ENCODE peak calls at places on chromosomes 4 and X, in four cellular contexts. One of them, this sample, is unnamed.

GRCh38 chr4:65968873-65969272 is 298.6 kb upstream of the EPHA5 start:
- DNase-seq in stomach: no peak
- DNase-seq in activated CD8-positive, alpha-beta T cell treated with anti-CD3 and anti-CD28 coated beads for 36 hours: no peak
- DNase-seq in cardiac fibroblast: peak; percentile 55
- DNase-seq in this sample: no peak

GRCh38 chr4:112083587-112084347 is 61.5 kb upstream of the FAM241A start:
- DNase-seq in stomach: no peak
- DNase-seq in activated CD8-positive, alpha-beta T cell treated with anti-CD3 and anti-CD28 coated beads for 36 hours: no peak
- DNase-seq in cardiac fibroblast: peak; percentile 32
- DNase-seq in this sample: no peak

GRCh38 chr4:115113382-115114106 is at the start of gene NDST4:
- DNase-seq in stomach: no peak
- DNase-seq in activated CD8-positive, alpha-beta T cell treated with anti-CD3 and anti-CD28 coated beads for 36 hours: no peak
- DNase-seq in cardiac fibroblast: no peak
- DNase-seq in this sample: no peak

GRCh38 chr4:174531486-174531885 is 9.2 kb upstream of the HPGD start:
- DNase-seq in stomach: no peak
- DNase-seq in activated CD8-positive, alpha-beta T cell treated with anti-CD3 and anti-CD28 coated beads for 36 hours: no peak
- DNase-seq in cardiac fibroblast: no peak
- DNase-seq in this sample: no peak

GRCh38 chr4:174394915-174395314 is 111.2 kb downstream of the CEP44 start:
- DNase-seq in stomach: no peak
- DNase-seq in activated CD8-positive, alpha-beta T cell treated with anti-CD3 and anti-CD28 coated beads for 36 hours: no peak
- DNase-seq in cardiac fibroblast: peak; percentile 58
- DNase-seq in this sample: no peak

GRCh38 chr4:38230121-38230728 is 270.0 kb downstream of the PTTG2 start:
- DNase-seq in stomach: peak; percentile 66
- DNase-seq in activated CD8-positive, alpha-beta T cell treated with anti-CD3 and anti-CD28 coated beads for 36 hours: no peak
- DNase-seq in cardiac fibroblast: no peak
- DNase-seq in this sample: no peak

GRCh38 chr4:123102897-123103489 is 180.6 kb upstream of the NUDT6 start:
- DNase-seq in stomach: no peak
- DNase-seq in activated CD8-positive, alpha-beta T cell treated with anti-CD3 and anti-CD28 coated beads for 36 hours: no peak
- DNase-seq in cardiac fibroblast: peak; percentile 78
- DNase-seq in this sample: peak; percentile 41

GRCh38 chr4:56871357-56871993 is 36.2 kb upstream of the REST start:
- DNase-seq in stomach: no peak
- DNase-seq in activated CD8-positive, alpha-beta T cell treated with anti-CD3 and anti-CD28 coated beads for 36 hours: peak; percentile 11
- DNase-seq in cardiac fibroblast: peak; percentile 4
- DNase-seq in this sample: no peak

GRCh38 chrX:13128104-13128503 is 83.7 kb upstream of the FAM9C start:
- DNase-seq in stomach: no peak
- DNase-seq in activated CD8-positive, alpha-beta T cell treated with anti-CD3 and anti-CD28 coated beads for 36 hours: no peak
- DNase-seq in cardiac fibroblast: peak; percentile 60
- DNase-seq in this sample: no peak

GRCh38 chrX:75038925-75039324 is 113.7 kb upstream of the NEXMIF start:
- DNase-seq in stomach: no peak
- DNase-seq in activated CD8-positive, alpha-beta T cell treated with anti-CD3 and anti-CD28 coated beads for 36 hours: peak; percentile 41
- DNase-seq in cardiac fibroblast: peak; percentile 50
- DNase-seq in this sample: peak; percentile 3

GRCh38 chr4:174318829-174319764 is 35.4 kb downstream of the CEP44 start:
- DNase-seq in stomach: no peak
- DNase-seq in activated CD8-positive, alpha-beta T cell treated with anti-CD3 and anti-CD28 coated beads for 36 hours: no peak
- DNase-seq in cardiac fibroblast: peak; percentile 71
- DNase-seq in this sample: peak; percentile 33

GRCh38 chr4:20217951-20218350 is 33.8 kb upstream of the SLIT2 start:
- DNase-seq in stomach: no peak
- DNase-seq in activated CD8-positive, alpha-beta T cell treated with anti-CD3 and anti-CD28 coated beads for 36 hours: no peak
- DNase-seq in cardiac fibroblast: no peak
- DNase-seq in this sample: no peak

GRCh38 chr4:177569443-177569842 is 127.2 kb upstream of the AGA start:
- DNase-seq in stomach: no peak
- DNase-seq in activated CD8-positive, alpha-beta T cell treated with anti-CD3 and anti-CD28 coated beads for 36 hours: no peak
- DNase-seq in cardiac fibroblast: no peak
- DNase-seq in this sample: no peak

GRCh38 chrX:49627030-49627777 is 28.4 kb downstream of the GAGE1 start:
- DNase-seq in stomach: no peak
- DNase-seq in activated CD8-positive, alpha-beta T cell treated with anti-CD3 and anti-CD28 coated beads for 36 hours: peak; percentile 31
- DNase-seq in cardiac fibroblast: peak; percentile 1
- DNase-seq in this sample: peak; percentile 39

GRCh38 chr4:110620352-110621327 is 2.2 kb downstream of the PITX2 start:
- DNase-seq in stomach: no peak
- DNase-seq in activated CD8-positive, alpha-beta T cell treated with anti-CD3 and anti-CD28 coated beads for 36 hours: no peak
- DNase-seq in cardiac fibroblast: no peak
- DNase-seq in this sample: no peak

GRCh38 chrX:147069926-147070325 is 255.4 kb upstream of the CXorf51A start:
- DNase-seq in stomach: no peak
- DNase-seq in activated CD8-positive, alpha-beta T cell treated with anti-CD3 and anti-CD28 coated beads for 36 hours: no peak
- DNase-seq in cardiac fibroblast: peak; percentile 36
- DNase-seq in this sample: no peak

GRCh38 chrX:39948564-39948963 is 149.2 kb downstream of the BCOR start:
- DNase-seq in stomach: no peak
- DNase-seq in activated CD8-positive, alpha-beta T cell treated with anti-CD3 and anti-CD28 coated beads for 36 hours: no peak
- DNase-seq in cardiac fibroblast: no peak
- DNase-seq in this sample: no peak

DNA sequence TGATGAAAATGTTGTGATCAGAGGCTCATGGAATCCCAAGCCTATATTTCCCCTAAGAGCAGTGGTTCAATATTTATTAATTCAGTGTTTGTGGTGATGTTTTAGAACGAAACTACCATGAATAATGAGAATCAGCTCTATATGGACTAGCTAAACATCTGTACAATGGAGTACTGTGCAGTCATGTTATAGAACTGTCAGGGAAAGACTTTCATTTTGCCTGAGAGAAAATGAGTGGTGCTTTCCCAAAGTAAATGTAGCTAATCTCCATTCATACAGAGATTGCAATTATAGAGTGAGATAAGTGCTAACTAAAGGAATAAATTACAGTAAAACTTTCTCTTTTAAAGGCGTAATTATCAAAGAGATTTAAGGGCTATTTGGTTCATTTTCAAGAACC is 147.1 kb downstream of the FRAS1 start:
- DNase-seq in stomach: no peak
- DNase-seq in activated CD8-positive, alpha-beta T cell treated with anti-CD3 and anti-CD28 coated beads for 36 hours: no peak
- DNase-seq in cardiac fibroblast: no peak
- DNase-seq in this sample: no peak
- TF ChIP-seq CTCF in stomach: no peak
- TF ChIP-seq CTCF in activated CD8-positive, alpha-beta T cell treated with anti-CD3 and anti-CD28 coated beads for 36 hours: no peak
- TF ChIP-seq CTCF in cardiac fibroblast: no peak
- TF ChIP-seq CTCF in this sample: no peak

GRCh38 chr4:181140037-181140603 is 1103.1 kb upstream of the TENM3 start:
- DNase-seq in stomach: no peak
- DNase-seq in activated CD8-positive, alpha-beta T cell treated with anti-CD3 and anti-CD28 coated beads for 36 hours: no peak
- DNase-seq in cardiac fibroblast: no peak
- DNase-seq in this sample: no peak

GRCh38 chr4:181146031-181146430 is 1097.2 kb upstream of the TENM3 start:
- DNase-seq in stomach: no peak
- DNase-seq in activated CD8-positive, alpha-beta T cell treated with anti-CD3 and anti-CD28 coated beads for 36 hours: no peak
- DNase-seq in cardiac fibroblast: no peak
- DNase-seq in this sample: no peak

GRCh38 chr4:181148470-181148869 is 1094.7 kb upstream of the TENM3 start:
- DNase-seq in stomach: no peak
- DNase-seq in activated CD8-positive, alpha-beta T cell treated with anti-CD3 and anti-CD28 coated beads for 36 hours: no peak
- DNase-seq in cardiac fibroblast: no peak
- DNase-seq in this sample: no peak

GRCh38 chr4:181147421-181147951 is 1095.7 kb upstream of the TENM3 start:
- DNase-seq in stomach: no peak
- DNase-seq in activated CD8-positive, alpha-beta T cell treated with anti-CD3 and anti-CD28 coated beads for 36 hours: no peak
- DNase-seq in cardiac fibroblast: no peak
- DNase-seq in this sample: no peak

DNA sequence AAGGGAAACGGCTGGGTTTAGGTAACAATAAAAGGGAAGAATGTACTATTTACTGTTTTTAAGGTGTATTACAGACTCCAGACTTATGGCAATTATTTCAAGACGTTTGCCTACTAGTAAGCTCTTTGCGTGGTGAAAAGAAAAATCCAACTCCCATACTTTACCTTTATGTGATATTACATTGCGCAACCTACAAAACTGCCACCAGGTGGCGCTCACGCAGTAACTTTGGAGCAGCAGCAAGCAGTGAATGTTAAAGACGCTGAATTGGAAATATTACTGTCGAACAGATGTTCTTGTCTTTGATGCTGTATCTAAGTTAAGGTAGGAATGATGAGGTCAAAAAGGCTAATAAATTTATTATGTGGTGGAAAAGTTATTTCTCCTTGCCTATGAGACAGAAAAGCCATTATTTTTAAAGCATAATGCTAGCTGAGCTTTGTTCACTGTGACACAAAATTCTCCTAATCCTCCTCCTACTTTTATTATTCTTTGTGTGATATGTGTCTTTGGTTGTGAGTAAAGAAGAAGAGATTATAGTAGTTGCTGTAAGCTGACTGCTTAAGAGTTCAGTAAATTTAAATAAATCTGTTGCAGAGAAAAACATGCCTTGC is 1099.9 kb upstream of the TENM3 start:
- DNase-seq in stomach: peak; percentile 85
- DNase-seq in activated CD8-positive, alpha-beta T cell treated with anti-CD3 and anti-CD28 coated beads for 36 hours: peak; percentile 84
- DNase-seq in cardiac fibroblast: peak; percentile 80
- DNase-seq in this sample: peak; percentile 53
- TF ChIP-seq CTCF in stomach: no peak
- TF ChIP-seq CTCF in activated CD8-positive, alpha-beta T cell treated with anti-CD3 and anti-CD28 coated beads for 36 hours: peak; percentile 89
- TF ChIP-seq CTCF in cardiac fibroblast: peak; percentile 81
- TF ChIP-seq CTCF in this sample: peak; percentile 92

DNA sequence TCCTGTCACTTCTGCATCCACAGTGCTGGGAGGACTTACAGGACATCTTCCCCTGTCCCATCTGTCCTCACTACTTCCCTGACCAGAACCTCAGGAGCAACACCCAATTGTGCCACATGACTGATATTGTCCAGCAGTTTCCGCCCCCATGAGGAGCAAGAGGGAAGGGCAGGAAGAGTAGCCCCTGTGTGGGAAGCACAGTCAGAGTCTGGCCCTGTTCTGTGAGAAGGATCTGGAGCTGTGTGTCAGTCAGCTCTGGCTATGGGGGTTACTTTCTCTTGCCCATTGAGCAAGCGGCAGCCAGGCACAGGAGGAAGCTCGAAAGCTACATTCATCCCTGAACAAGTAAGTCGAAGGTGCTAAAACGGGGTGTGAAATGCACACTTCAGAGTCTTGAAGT is 14.8 kb upstream of the TRIM60 start:
- DNase-seq in stomach: no peak
- DNase-seq in activated CD8-positive, alpha-beta T cell treated with anti-CD3 and anti-CD28 coated beads for 36 hours: no peak
- DNase-seq in cardiac fibroblast: no peak
- DNase-seq in this sample: no peak
- TF ChIP-seq CTCF in stomach: no peak
- TF ChIP-seq CTCF in activated CD8-positive, alpha-beta T cell treated with anti-CD3 and anti-CD28 coated beads for 36 hours: no peak
- TF ChIP-seq CTCF in cardiac fibroblast: peak; percentile 21
- TF ChIP-seq CTCF in this sample: no peak

GRCh38 chrX:145396612-145397011 is 149.3 kb downstream of the SPANXN1 start:
- DNase-seq in stomach: no peak
- DNase-seq in activated CD8-positive, alpha-beta T cell treated with anti-CD3 and anti-CD28 coated beads for 36 hours: no peak
- DNase-seq in cardiac fibroblast: no peak
- DNase-seq in this sample: no peak

GRCh38 chrX:145394344-145394743 is 147.0 kb downstream of the SPANXN1 start:
- DNase-seq in stomach: no peak
- DNase-seq in activated CD8-positive, alpha-beta T cell treated with anti-CD3 and anti-CD28 coated beads for 36 hours: no peak
- DNase-seq in cardiac fibroblast: no peak
- DNase-seq in this sample: no peak

GRCh38 chrX:145393702-145394235 is 146.5 kb downstream of the SPANXN1 start:
- DNase-seq in stomach: no peak
- DNase-seq in activated CD8-positive, alpha-beta T cell treated with anti-CD3 and anti-CD28 coated beads for 36 hours: no peak
- DNase-seq in cardiac fibroblast: no peak
- DNase-seq in this sample: peak; percentile 3
- TF ChIP-seq CTCF in stomach: no peak
- TF ChIP-seq CTCF in activated CD8-positive, alpha-beta T cell treated with anti-CD3 and anti-CD28 coated beads for 36 hours: no peak
- TF ChIP-seq CTCF in cardiac fibroblast: no peak
- TF ChIP-seq CTCF in this sample: peak; percentile 35

DNA sequence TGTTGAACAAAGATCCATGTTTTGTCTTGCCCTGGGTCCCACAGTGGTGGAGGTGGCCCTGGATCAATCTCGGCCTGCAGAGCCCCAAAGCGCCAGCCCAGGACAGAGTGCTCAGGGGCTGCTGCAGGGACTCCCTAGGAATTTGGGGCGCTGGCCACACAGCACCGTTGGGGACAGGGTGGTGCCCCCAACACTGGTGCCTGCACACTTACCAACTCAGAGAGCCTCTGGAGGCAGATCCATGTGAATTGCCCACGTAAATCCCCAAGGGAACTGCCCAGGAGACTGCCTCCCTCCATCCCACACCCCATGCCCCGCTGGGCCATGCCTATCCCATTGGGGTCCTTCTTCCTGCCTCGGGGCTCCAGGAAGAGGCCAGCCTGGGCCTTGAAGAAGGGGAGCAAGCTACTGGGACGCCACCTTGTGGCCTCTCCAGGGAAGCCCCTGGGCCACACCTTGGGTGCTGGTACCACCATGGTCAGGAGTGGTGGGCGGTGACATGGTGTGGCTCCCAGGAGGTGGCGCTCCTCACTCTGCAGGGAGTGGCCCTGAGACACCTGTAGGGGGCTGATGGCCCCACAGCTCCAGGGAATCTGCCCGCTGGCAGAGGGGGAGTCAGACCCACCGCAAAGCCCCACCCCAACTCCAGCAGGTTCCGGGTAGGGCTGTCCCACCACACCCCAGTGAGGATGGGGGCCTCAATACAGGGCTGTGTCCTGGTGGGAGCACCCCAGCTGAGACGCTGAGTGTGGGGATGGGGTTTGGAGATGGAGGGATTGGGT is 22.8 kb downstream of the CFAP99 start:
- DNase-seq in stomach: peak; percentile 78
- DNase-seq in activated CD8-positive, alpha-beta T cell treated with anti-CD3 and anti-CD28 coated beads for 36 hours: peak; percentile 94
- DNase-seq in cardiac fibroblast: peak; percentile 69
- DNase-seq in this sample: peak; percentile 95
- TF ChIP-seq CTCF in stomach: no peak
- TF ChIP-seq CTCF in activated CD8-positive, alpha-beta T cell treated with anti-CD3 and anti-CD28 coated beads for 36 hours: peak; percentile 98
- TF ChIP-seq CTCF in cardiac fibroblast: peak; percentile 91
- TF ChIP-seq CTCF in this sample: peak; percentile 77

DNA sequence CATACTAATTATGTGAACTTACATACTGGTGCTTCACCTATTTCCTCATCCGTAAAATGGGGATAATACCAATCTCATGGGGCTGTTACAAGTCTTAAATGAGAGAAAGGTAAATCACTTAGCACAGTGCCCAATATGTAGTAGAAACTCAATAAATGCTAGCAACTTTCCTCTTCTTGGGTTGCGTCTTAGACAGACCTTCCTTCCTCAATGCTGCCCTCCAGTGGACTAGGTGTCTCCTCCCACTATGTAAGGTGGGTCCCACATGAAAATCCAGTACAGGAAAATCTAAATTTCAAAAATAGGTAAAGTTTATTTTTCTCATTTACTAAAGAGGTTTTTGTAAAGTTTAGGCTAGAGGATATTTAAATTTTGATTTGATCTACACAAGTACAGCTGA is 20.6 kb downstream of the ZDHHC9 start:
- DNase-seq in stomach: peak; percentile 33
- DNase-seq in activated CD8-positive, alpha-beta T cell treated with anti-CD3 and anti-CD28 coated beads for 36 hours: peak; percentile 61
- DNase-seq in cardiac fibroblast: peak; percentile 52
- DNase-seq in this sample: peak; percentile 51
- TF ChIP-seq CTCF in stomach: no peak
- TF ChIP-seq CTCF in activated CD8-positive, alpha-beta T cell treated with anti-CD3 and anti-CD28 coated beads for 36 hours: peak; percentile 68
- TF ChIP-seq CTCF in cardiac fibroblast: peak; percentile 51
- TF ChIP-seq CTCF in this sample: peak; percentile 42

DNA sequence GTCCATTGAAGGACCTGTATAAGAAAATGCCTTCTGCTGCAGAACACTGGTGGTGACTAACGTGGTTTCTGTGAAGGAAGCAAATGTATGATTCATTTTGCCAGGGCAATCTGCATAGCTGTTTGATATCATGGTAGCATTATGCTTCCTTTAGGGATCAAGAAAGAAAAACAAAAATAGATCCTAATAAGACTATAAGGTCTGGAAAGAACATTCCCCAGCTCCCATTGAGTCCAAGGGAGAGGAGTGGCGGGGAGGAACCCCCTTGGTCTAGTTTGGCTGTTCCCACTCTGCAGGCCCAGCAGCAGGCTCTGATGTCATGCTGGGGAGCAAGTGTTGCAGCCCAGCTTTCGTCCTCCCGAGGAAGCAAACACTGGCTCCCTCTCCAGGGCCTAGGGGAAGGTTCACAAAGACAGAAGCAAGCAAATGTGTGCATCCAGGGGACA is 154.5 kb upstream of the GALNT7 start:
- DNase-seq in stomach: no peak
- DNase-seq in activated CD8-positive, alpha-beta T cell treated with anti-CD3 and anti-CD28 coated beads for 36 hours: no peak
- DNase-seq in cardiac fibroblast: peak; percentile 85
- DNase-seq in this sample: no peak
- TF ChIP-seq CTCF in stomach: no peak
- TF ChIP-seq CTCF in activated CD8-positive, alpha-beta T cell treated with anti-CD3 and anti-CD28 coated beads for 36 hours: no peak
- TF ChIP-seq CTCF in cardiac fibroblast: peak; percentile 56
- TF ChIP-seq CTCF in this sample: no peak